ENCODE peak calls at places on chromosomes 5 and 9, in four cellular contexts. P is OCI-LY7, B is Karpas-422, Y is Peyer's patch. E is an unnamed sample. For H3K4me1, the result is how much of the 10 kb centered on the place peaks cover.

GRCh38 chr9:100070642-100071041 is 28.2 kb downstream of the ERP44 start:
- DNase-seq in Y (no peak), B (no peak), P (no peak), E (no peak)

GRCh38 chr5:128629162-128629561 is 91.1 kb upstream of the FBN2 start:
- DNase-seq in P (no peak), B (no peak), Y (no peak), E (peak)

GRCh38 chr5:137101544-137101943 is 397.6 kb downstream of the SPOCK1 start:
- DNase-seq in Y (no peak), P (no peak), B (no peak), E (peak)

GRCh38 chr9:131738838-131739191 is 1.1 kb downstream of the RAPGEF1 start:
- DNase-seq in P (peak), Y (no peak), B (no peak), E (no peak)

GRCh38 chr5:135645781-135646180 is 67.0 kb upstream of the CXCL14 start:
- DNase-seq in P (no peak), Y (no peak), B (no peak), E (no peak)

GRCh38 chr5:174245506-174245905 is 200.0 kb downstream of the NSG2 start:
- DNase-seq in Y (no peak), B (no peak), P (no peak), E (no peak)

GRCh38 chr9:123327697-123328100 is 28.3 kb upstream of the CRB2 start:
- DNase-seq in Y (no peak), B (no peak), P (no peak), E (no peak)

GRCh38 chr5:12099296-12099695 is 195.1 kb upstream of the CTNND2 start:
- DNase-seq in Y (no peak), P (no peak), B (no peak), E (no peak)

GRCh38 chr9:10371824-10372223 is 241.0 kb downstream of the PTPRD start:
- DNase-seq in B (no peak), P (no peak), Y (no peak), E (no peak)

GRCh38 chr9:27047126-27047525 is 41.7 kb upstream of the LRRC19 start:
- DNase-seq in P (no peak), Y (no peak), B (no peak), E (no peak)

GRCh38 chr9:33166263-33167083 is 663 bp downstream of the B4GALT1 start:
- DNase-seq in P (peak), B (peak), Y (peak), E (peak)

GRCh38 chr5:99187611-99188010 is 258.8 kb upstream of the CHD1 start:
- DNase-seq in B (no peak), P (no peak), Y (no peak), E (no peak)

GRCh38 chr5:135593141-135593540 is 14.3 kb upstream of the CXCL14 start:
- DNase-seq in B (no peak), P (no peak), Y (no peak), E (no peak)

GRCh38 chr5:21774281-21774680 is 1078.9 kb downstream of the CDH12 start:
- DNase-seq in Y (no peak), P (no peak), B (no peak), E (no peak)

GRCh38 chr9:107249665-107250285 is 33.3 kb upstream of the RAD23B start:
- DNase-seq in B (no peak), P (no peak), Y (no peak), E (peak)

GRCh38 chr9:72675586-72675985 is 154.2 kb downstream of the TMC1 start:
- DNase-seq in B (no peak), P (no peak), Y (no peak), E (peak)

GRCh38 chr9:123267481-123268239 is 726 bp downstream of the STRBP start:
- DNase-seq in Y (peak), P (peak), B (peak), E (no peak)

GRCh38 chr5:73964352-73964751 is 338.4 kb downstream of the ARHGEF28 start:
- DNase-seq in B (no peak), P (no peak), Y (no peak), E (no peak)

GRCh38 chr5:180072256-180072548 is 643 bp upstream of the RNF130 start:
- DNase-seq in B (no peak), P (no peak), Y (no peak), E (no peak)

GRCh38 chr5:1169608-1170115 is 31.7 kb upstream of the SLC6A19 start:
- DNase-seq in Y (no peak), B (no peak), P (no peak), E (no peak)

GRCh38 chr5:149409268-149409948 is 30.3 kb upstream of the IL17B start:
- DNase-seq in Y (no peak), B (no peak), P (no peak), E (peak)

GRCh38 chr5:91487420-91487819 is 104.3 kb upstream of the ARRDC3 start:
- DNase-seq in P (no peak), B (no peak), Y (no peak), E (no peak)

GRCh38 chr9:87525546-87526303 is 28.1 kb downstream of the DAPK1 start:
- DNase-seq in P (no peak), B (no peak), Y (no peak), E (no peak)

GRCh38 chr5:138305797-138306196 is 25.8 kb downstream of the CDC25C start:
- DNase-seq in Y (no peak), B (peak), P (no peak), E (no peak)

GRCh38 chr9:76302947-76303550 is 91.2 kb downstream of the RFK start:
- DNase-seq in Y (no peak), P (peak), B (peak), E (peak)

GRCh38 chr5:43425965-43426364 is 13.8 kb upstream of the CCL28 start:
- DNase-seq in Y (no peak), P (no peak), B (peak), E (peak)

GRCh38 chr9:122228906-122229837 is at the start of gene LHX6:
- DNase-seq in P (no peak), B (no peak), Y (no peak), E (peak)

GRCh38 chr5:94469889-94470288 is 148.5 kb downstream of the KIAA0825 start:
- DNase-seq in Y (no peak), B (no peak), P (no peak), E (peak)

GRCh38 chr5:37933586-37933985 is 93.7 kb upstream of the GDNF start:
- DNase-seq in B (no peak), Y (no peak), P (no peak), E (no peak)

GRCh38 chr5:32711693-32712462 is 757 bp downstream of the NPR3 start:
- DNase-seq in P (no peak), B (no peak), Y (no peak), E (peak)

GRCh38 chr5:14627270-14627669 is 37.2 kb upstream of the OTULIN start:
- DNase-seq in B (no peak), Y (no peak), P (no peak), E (no peak)

GRCh38 chr9:114299286-114300152 is 23.4 kb upstream of the ORM1 start:
- DNase-seq in P (no peak), Y (no peak), B (no peak), E (no peak)

GRCh38 chr9:127905788-127906191 is 6.4 kb upstream of the ST6GALNAC6 start:
- DNase-seq in B (no peak), Y (peak), P (peak), E (no peak)
- H3K4me1 ChIP-seq in B (under half), Y (under half), P (half or more), E (half or more)

GRCh38 chr5:95718738-95719137 is 12.4 kb upstream of the RHOBTB3 start:
- DNase-seq in Y (no peak), B (no peak), P (no peak), E (no peak)
- H3K4me1 ChIP-seq in Y (under half), B (under half), P (under half), E (half or more)

DNA sequence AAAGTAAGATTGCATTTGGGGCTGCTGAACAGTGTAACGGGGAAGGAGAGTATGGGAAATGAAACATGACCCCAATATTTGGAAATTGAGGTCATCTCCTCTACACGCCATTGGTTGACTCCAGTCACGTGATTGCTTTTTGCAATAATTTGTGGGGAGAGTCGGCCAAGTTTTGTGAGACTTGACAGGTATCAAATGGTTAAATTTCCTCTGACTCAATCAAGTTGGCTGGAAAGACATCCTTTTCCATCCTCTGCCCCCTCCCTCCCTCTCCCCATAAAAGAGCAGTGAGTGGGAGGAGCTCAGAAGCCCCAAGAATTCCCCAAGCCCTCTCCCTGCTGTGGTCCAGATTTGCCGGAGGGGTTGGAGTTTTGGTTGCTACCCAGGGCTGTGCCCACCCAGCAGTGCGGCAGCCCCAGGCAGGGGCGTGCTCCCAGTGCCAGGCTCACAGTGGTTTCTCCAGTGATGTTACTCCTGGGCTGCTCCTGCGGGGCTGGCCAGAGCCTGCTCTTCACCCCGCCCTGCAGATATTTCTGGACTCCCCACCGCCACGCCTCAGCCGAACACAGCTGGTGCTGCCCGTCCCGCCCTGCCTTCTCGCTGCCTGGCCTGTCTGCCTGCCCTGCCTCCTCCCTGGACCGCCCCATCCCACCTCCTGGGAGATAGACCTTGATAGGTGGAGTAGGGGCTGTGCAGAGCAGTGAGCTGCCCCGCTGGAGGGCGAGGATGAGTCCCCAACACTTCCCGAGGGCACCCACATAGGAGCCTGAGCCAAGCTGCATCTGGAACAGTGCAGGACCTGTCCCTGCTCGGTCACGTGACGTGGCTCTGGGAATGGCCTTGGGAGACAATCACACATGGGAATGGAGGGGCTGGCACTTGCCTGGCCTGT is 3.4 kb downstream of the COL5A1 start:
- DNase-seq in P (no peak), B (peak), Y (no peak), E (peak)
- H3K4me1 ChIP-seq in P (under half), B (under half), Y (under half), E (half or more)

DNA sequence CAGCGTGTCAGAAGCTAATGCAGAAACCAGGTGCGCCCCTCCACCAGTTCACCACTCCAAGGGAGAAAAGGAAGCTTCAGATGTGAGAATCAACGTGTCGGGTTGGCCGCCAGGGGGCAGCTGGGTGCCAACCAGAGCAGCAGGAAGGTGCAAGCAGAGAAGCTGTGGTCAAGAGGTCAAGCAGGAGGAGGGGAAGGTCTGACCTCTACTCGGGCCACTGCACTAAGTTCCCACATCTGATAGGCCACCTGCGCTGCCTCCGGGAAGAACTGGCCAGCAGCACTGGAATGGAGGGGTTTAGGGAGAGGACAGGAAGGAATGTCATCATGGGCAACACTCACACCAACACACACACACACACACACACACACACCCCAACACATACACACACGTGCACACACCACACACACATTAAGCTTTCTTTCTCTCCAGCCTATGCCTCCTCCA is 31.4 kb downstream of the ANXA6 start:
- DNase-seq in Y (peak), P (peak), B (peak), E (peak)
- H3K4me1 ChIP-seq in Y (under half), P (half or more), B (half or more), E (under half)

GRCh38 chr5:142015781-142016533 is 3.1 kb upstream of the GNPDA1 start:
- DNase-seq in Y (peak), B (peak), P (peak), E (peak)

GRCh38 chr5:142017832-142018427 is 5.1 kb upstream of the GNPDA1 start:
- DNase-seq in B (peak), P (peak), Y (no peak), E (no peak)

GRCh38 chr5:142013734-142014495 is 1.1 kb upstream of the GNPDA1 start:
- DNase-seq in Y (no peak), B (peak), P (no peak), E (peak)

GRCh38 chr5:142014911-142015584 is 2.2 kb upstream of the GNPDA1 start:
- DNase-seq in Y (peak), B (peak), P (peak), E (peak)

GRCh38 chr5:142016576-142016975 is 3.7 kb upstream of the GNPDA1 start:
- DNase-seq in Y (no peak), P (no peak), B (peak), E (no peak)
- H3K4me1 ChIP-seq in Y (under half), P (half or more), B (under half), E (under half)

GRCh38 chr5:172638209-172638768 is 2.8 kb upstream of the NEURL1B start:
- DNase-seq in Y (no peak), P (peak), B (no peak), E (no peak)
- H3K4me1 ChIP-seq in Y (under half), P (under half), B (under half), E (under half)

E was measured in adipocyte.